ENCODE peak calls at places on chromosome 22, in seven cellular contexts. I is activated CD8-positive, alpha-beta T cell treated with anti-CD3 and anti-CD28 coated beads for 36 hours; E is foreskin fibroblast; B is EL; N is stimulated activated CD8-positive, alpha-beta memory T cell treated with anti-CD3 and anti-CD28 coated beads, Interleukin-7, amount 100 ng/mL, for 48 hours; U is Calu3; G is RWPE1. X is an unnamed sample.

GRCh38 chr22:30204742-30205111 is 41.8 kb downstream of the LIF start:
- DNase-seq in I (no peak), E (peak), B (peak), N (no peak), U (no peak), G (no peak), X (peak)

GRCh38 chr22:30192427-30192826 is 54.1 kb downstream of the LIF start:
- DNase-seq in I (no peak), E (no peak), B (no peak), N (no peak), U (no peak), G (no peak), X (no peak)

GRCh38 chr22:36569999-36570398 is 41.0 kb upstream of the EIF3D start:
- DNase-seq in I (no peak), E (peak), B (peak), N (no peak), U (peak), G (no peak), X (peak)

GRCh38 chr22:47738472-47739013 is 976.1 kb downstream of the TBC1D22A start:
- DNase-seq in I (no peak), E (no peak), B (no peak), N (no peak), U (no peak), G (no peak), X (no peak)

GRCh38 chr22:29154364-29155048 is 51.2 kb upstream of the EMID1 start:
- DNase-seq in I (peak), E (peak), B (peak), N (peak), U (peak), G (peak), X (peak)

GRCh38 chr22:31345331-31346254 is 553 bp downstream of the PATZ1 start:
- DNase-seq in I (peak), E (peak), B (peak), N (peak), U (peak), G (peak), X (peak)

GRCh38 chr22:44730034-44730433 is 22.3 kb upstream of the ARHGAP8 start:
- DNase-seq in I (no peak), E (no peak), B (no peak), N (no peak), U (no peak), G (no peak), X (no peak)

GRCh38 chr22:30439836-30440235 is 14.3 kb downstream of the MTFP1 start:
- DNase-seq in I (no peak), E (no peak), B (no peak), N (no peak), U (no peak), G (no peak), X (no peak)

GRCh38 chr22:19761022-19761499 is 483 bp downstream of the TBX1 start:
- DNase-seq in I (no peak), E (no peak), B (no peak), N (no peak), U (no peak), G (no peak), X (peak)

GRCh38 chr22:43066844-43067385 is 22.3 kb downstream of the TTLL1 start:
- DNase-seq in I (no peak), E (peak), B (peak), N (no peak), U (no peak), G (no peak), X (peak)

GRCh38 chr22:45974498-45974897 is 2.5 kb downstream of the WNT7B start:
- DNase-seq in I (no peak), E (no peak), B (no peak), N (no peak), U (peak), G (no peak), X (no peak)

GRCh38 chr22:22424210-22424800 is 84.2 kb downstream of the ZNF280B start:
- DNase-seq in I (no peak), E (no peak), B (no peak), N (no peak), U (no peak), G (no peak), X (no peak)

GRCh38 chr22:35930933-35931332 is 97.7 kb downstream of the RBFOX2 start:
- DNase-seq in I (no peak), E (peak), B (peak), N (no peak), U (peak), G (peak), X (peak)

GRCh38 chr22:40243891-40244290 is 66.2 kb downstream of the TNRC6B start:
- DNase-seq in I (no peak), E (no peak), B (no peak), N (no peak), U (no peak), G (no peak), X (no peak)

GRCh38 chr22:44293034-44293433 is 19.7 kb downstream of the SHISAL1 start:
- DNase-seq in I (no peak), E (no peak), B (no peak), N (no peak), U (no peak), G (no peak), X (no peak)

GRCh38 chr22:45572444-45572843 is 69.8 kb downstream of the FBLN1 start:
- DNase-seq in I (no peak), E (peak), B (no peak), N (no peak), U (peak), G (peak), X (peak)

GRCh38 chr22:37120569-37121340 is 11.2 kb upstream of the TMPRSS6 start:
- DNase-seq in I (no peak), E (no peak), B (no peak), N (no peak), U (no peak), G (no peak), X (no peak)

GRCh38 chr22:49958961-49959781 is 1.4 kb upstream of the PIM3 start:
- DNase-seq in I (no peak), E (no peak), B (no peak), N (no peak), U (no peak), G (no peak), X (no peak)

GRCh38 chr22:32729368-32729767 is 72.1 kb upstream of the TIMP3 start:
- DNase-seq in I (no peak), E (no peak), B (no peak), N (no peak), U (no peak), G (no peak), X (no peak)

GRCh38 chr22:38239101-38239761 is 33.6 kb downstream of the TMEM184B start:
- DNase-seq in I (no peak), E (peak), B (peak), N (no peak), U (peak), G (peak), X (peak)

GRCh38 chr22:30705710-30706651 is 11.3 kb downstream of the OSBP2 start:
- DNase-seq in I (peak), E (peak), B (peak), N (no peak), U (no peak), G (no peak), X (peak)

GRCh38 chr22:25475554-25476022 is 88.9 kb upstream of the GRK3 start:
- DNase-seq in I (peak), E (peak), B (no peak), N (no peak), U (no peak), G (no peak), X (peak)

GRCh38 chr22:35480627-35481565 is 59.7 kb upstream of the RASD2 start:
- DNase-seq in I (no peak), E (no peak), B (no peak), N (no peak), U (peak), G (no peak), X (peak)

GRCh38 chr22:44583076-44583760 is 85.2 kb upstream of the RTL6 start:
- DNase-seq in I (no peak), E (no peak), B (no peak), N (no peak), U (no peak), G (peak), X (peak)

X was measured in GM23248.